ENCODE peak calls at places on chromosomes 7 and 10, in seven cellular contexts. E is SHP77, T is AG04449, Z is AG09319, K is frontal cortex, N is fibroblast of lung, R is glutamatergic neuron. L is an unnamed sample.

GRCh38 chr7:7641129-7641663 is 644 bp downstream of the UMAD1 start:
- DNase-seq in E (peak), T (no peak), Z (no peak), K (no peak), N (no peak), R (no peak), L (no peak)

GRCh38 chr7:6284055-6284400 is 11.6 kb upstream of the CYTH3 start:
- DNase-seq in E (no peak), T (no peak), Z (no peak), K (no peak), N (peak), R (no peak), L (no peak)

GRCh38 chr7:19561121-19561805 is 147.6 kb downstream of the POLR1F start:
- DNase-seq in E (no peak), T (no peak), Z (no peak), K (no peak), N (no peak), R (no peak), L (no peak)

GRCh38 chr10:131975796-131976195 is 5.9 kb downstream of the BNIP3 start:
- DNase-seq in E (no peak), T (no peak), Z (no peak), K (no peak), N (no peak), R (no peak), L (no peak)

GRCh38 chr10:5566606-5567005 is 41.8 kb downstream of the CALML3 start:
- DNase-seq in E (no peak), T (no peak), Z (no peak), K (no peak), N (peak), R (peak), L (no peak)

GRCh38 chr7:99210265-99210970 is 2.5 kb upstream of the KPNA7 start:
- DNase-seq in E (no peak), T (no peak), Z (no peak), K (no peak), N (no peak), R (no peak), L (no peak)

GRCh38 chr7:136302049-136302448 is 324.9 kb upstream of the MTPN start:
- DNase-seq in E (no peak), T (no peak), Z (no peak), K (no peak), N (no peak), R (no peak), L (no peak)

GRCh38 chr10:31607481-31607880 is 288.5 kb downstream of the ZEB1 start:
- DNase-seq in E (no peak), T (no peak), Z (no peak), K (no peak), N (peak), R (no peak), L (no peak)

GRCh38 chr10:133335238-133336122 is 1.2 kb downstream of the CALY start:
- DNase-seq in E (no peak), T (no peak), Z (no peak), K (peak), N (peak), R (peak), L (peak)

GRCh38 chr10:73248259-73248724 is 1.2 kb upstream of the DNAJC9 start:
- DNase-seq in E (no peak), T (no peak), Z (no peak), K (no peak), N (no peak), R (no peak), L (no peak)

GRCh38 chr10:115879372-115879771 is 393.6 kb downstream of the GFRA1 start:
- DNase-seq in E (no peak), T (no peak), Z (no peak), K (no peak), N (no peak), R (no peak), L (no peak)

GRCh38 chr7:116692599-116693308 is 20.8 kb downstream of the MET start:
- DNase-seq in E (no peak), T (no peak), Z (no peak), K (no peak), N (peak), R (no peak), L (no peak)

L was measured in naive thymus-derived CD8-positive, alpha-beta T cell.